ENCODE peak calls at places on chromosome 9, in nine cellular contexts. K is cardiac fibroblast; N is ecto neural progenitor cell; W is SW480; U is activated CD4-positive, alpha-beta T cell treated with anti-CD3 and anti-CD28 coated beads, Interleukin-2, amount 10 ng/mL, durations not matched to agents 7 days and 5 days; O is PC-3; H is DMS53; I is HL-60; R is GM23248. X is an unnamed sample.

GRCh38 chr9:76444530-76444929 is 14.5 kb upstream of the GCNT1 start:
- DNase-seq in K (no peak), N (no peak), W (no peak), U (no peak), O (no peak), H (no peak), I (no peak), R (no peak), X (no peak)

GRCh38 chr9:108543251-108543768 is 312.5 kb downstream of the ACTL7B start:
- DNase-seq in K (peak; percentile 56), N (peak; percentile 51), W (peak; percentile 63), U (no peak), O (peak; percentile 92), H (no peak), I (no peak), R (peak; percentile 78), X (no peak)

GRCh38 chr9:124457079-124457886 is 7.0 kb downstream of the ADGRD2 start:
- DNase-seq in K (no peak), N (no peak), W (no peak), U (no peak), O (no peak), H (no peak), I (no peak), R (no peak), X (no peak)

GRCh38 chr9:1125741-1126140 is 75.6 kb downstream of the DMRT2 start:
- DNase-seq in K (no peak), N (no peak), W (no peak), U (no peak), O (peak; percentile 80), H (peak; percentile 31), I (no peak), R (peak; percentile 15), X (no peak)

GRCh38 chr9:133803028-133803585 is 65.0 kb upstream of the SARDH start:
- DNase-seq in K (no peak), N (no peak), W (no peak), U (no peak), O (no peak), H (no peak), I (no peak), R (peak; percentile 40), X (no peak)

GRCh38 chr9:113590991-113591898 is 127.7 kb downstream of the RGS3 start:
- DNase-seq in K (peak; percentile 84), N (peak; percentile 92), W (peak; percentile 73), U (peak; percentile 58), O (peak; percentile 66), H (peak; percentile 76), I (no peak), R (peak; percentile 80), X (peak; percentile 67)

GRCh38 chr9:114033397-114034103 is 44.5 kb downstream of the AMBP start:
- DNase-seq in K (peak; percentile 22), N (peak; percentile 72), W (no peak), U (no peak), O (no peak), H (peak; percentile 19), I (no peak), R (no peak), X (peak; percentile 11)

GRCh38 chr9:117184173-117184572 is 230.7 kb downstream of the ASTN2 start:
- DNase-seq in K (no peak), N (no peak), W (no peak), U (no peak), O (no peak), H (no peak), I (no peak), R (no peak), X (no peak)

GRCh38 chr9:128947423-128948310 is at the start of the genes DOLK and NUP188:
- DNase-seq in K (peak; percentile 89), N (peak; percentile 98), W (peak; percentile 86), U (peak; percentile 98), O (peak; percentile 89), H (peak; percentile 97), I (peak; percentile 92), R (peak; percentile 98), X (peak; percentile 90)

GRCh38 chr9:88342246-88342645 is 46.0 kb upstream of the SPIN1 start:
- DNase-seq in K (peak; percentile 31), N (no peak), W (no peak), U (no peak), O (no peak), H (no peak), I (no peak), R (peak; percentile 21), X (no peak)

GRCh38 chr9:131620764-131621520 is 75.6 kb downstream of the PRRT1B start:
- DNase-seq in K (no peak), N (no peak), W (no peak), U (no peak), O (no peak), H (no peak), I (no peak), R (no peak), X (no peak)

GRCh38 chr9:134286513-134287245 is 39.6 kb upstream of the RXRA start:
- DNase-seq in K (no peak), N (no peak), W (no peak), U (no peak), O (peak; percentile 30), H (no peak), I (no peak), R (no peak), X (no peak)

GRCh38 chr9:93931905-93932304 is 23.2 kb downstream of the BARX1 start:
- DNase-seq in K (no peak), N (no peak), W (no peak), U (no peak), O (no peak), H (no peak), I (no peak), R (no peak), X (no peak)

GRCh38 chr9:38288502-38288901 is 104.0 kb upstream of the ALDH1B1 start:
- DNase-seq in K (no peak), N (no peak), W (no peak), U (no peak), O (no peak), H (no peak), I (no peak), R (no peak), X (no peak)

GRCh38 chr9:20783057-20784038 is 99.3 kb downstream of the FOCAD start:
- DNase-seq in K (peak; percentile 9), N (no peak), W (no peak), U (no peak), O (no peak), H (no peak), I (no peak), R (no peak), X (no peak)

GRCh38 chr9:36939655-36940578 is 94.2 kb downstream of the PAX5 start:
- DNase-seq in K (no peak), N (peak; percentile 44), W (no peak), U (no peak), O (no peak), H (no peak), I (no peak), R (no peak), X (no peak)

GRCh38 chr9:124439086-124439485 is 11.2 kb upstream of the ADGRD2 start:
- DNase-seq in K (no peak), N (no peak), W (no peak), U (no peak), O (no peak), H (no peak), I (no peak), R (no peak), X (no peak)

GRCh38 chr9:2411459-2412215 is 209.9 kb upstream of the VLDLR start:
- DNase-seq in K (peak; percentile 40), N (no peak), W (no peak), U (no peak), O (peak; percentile 12), H (no peak), I (no peak), R (peak; percentile 59), X (no peak)

X was measured in ACHN.